ENCODE peak calls at places on chromosomes 5 and 9, in four cellular contexts. M is tibial nerve, P is breast epithelium, A is sigmoid colon. U is an unnamed sample.

GRCh38 chr5:15938961-15939360 is 240.6 kb downstream of the MARCHF11 start:
- DNase-seq in M (no peak), P (no peak), A (no peak), U (no peak)

GRCh38 chr5:148687427-148687826 is 33.1 kb upstream of the HTR4 start:
- DNase-seq in M (no peak), P (no peak), A (no peak), U (no peak)

GRCh38 chr9:131420913-131421312 is 27.0 kb downstream of the PRRC2B start:
- DNase-seq in M (no peak), P (peak; percentile 59), A (no peak), U (no peak)

GRCh38 chr9:87670572-87671264 is 55.2 kb upstream of the CTSL start:
- DNase-seq in M (no peak), P (no peak), A (no peak), U (no peak)

GRCh38 chr5:168132186-168132585 is 159.3 kb upstream of the WWC1 start:
- DNase-seq in M (no peak), P (no peak), A (no peak), U (no peak)

GRCh38 chr5:170701321-170701720 is 82.2 kb upstream of the GABRP start:
- DNase-seq in M (no peak), P (no peak), A (no peak), U (no peak)

GRCh38 chr9:114883709-114884108 is 46.7 kb downstream of the TNFSF8 start:
- DNase-seq in M (no peak), P (no peak), A (no peak), U (no peak)

GRCh38 chr9:134545213-134546211 is 96.1 kb upstream of the COL5A1 start:
- DNase-seq in M (no peak), P (no peak), A (peak; percentile 68), U (no peak)

GRCh38 chr5:129698661-129699060 is 49.2 kb upstream of the MINAR2 start:
- DNase-seq in M (no peak), P (no peak), A (no peak), U (no peak)

GRCh38 chr5:176817369-176817841 is 7.0 kb downstream of the UNC5A start:
- DNase-seq in M (no peak), P (no peak), A (no peak), U (no peak)

GRCh38 chr9:91782711-91783214 is 167.3 kb downstream of the ROR2 start:
- DNase-seq in M (no peak), P (no peak), A (peak; percentile 55), U (no peak)
- H3K4me1 ChIP-seq in M (no peaks in the 10 kb centered on the region), P (no peaks in the 10 kb centered on the region), A (no peaks in the 10 kb centered on the region), U (peaks cover 6% of the 10 kb centered on the region)

GRCh38 chr9:110580850-110581249 is 1.3 kb upstream of the SVEP1 start:
- DNase-seq in M (no peak), P (no peak), A (no peak), U (no peak)
- H3K27ac ChIP-seq in M (no peak overlapping the region), P (no peak overlapping the region), A (no peak overlapping the region), U (no peak overlapping the region)

GRCh38 chr9:76624381-76625048 is 139.7 kb upstream of the PCA3 start:
- DNase-seq in M (no peak), P (no peak), A (no peak), U (no peak)
- H3K4me1 ChIP-seq in M (no peaks in the 10 kb centered on the region), P (no peaks in the 10 kb centered on the region), A (no peaks in the 10 kb centered on the region), U (no peaks in the 10 kb centered on the region)

GRCh38 chr9:128093016-128093415 is 25.0 kb downstream of the SLC25A25 start:
- DNase-seq in M (no peak), P (no peak), A (no peak), U (peak; percentile 80)
- H3K27ac ChIP-seq in M (peak overlapping the region; percentile 80), P (peak overlapping the region; percentile 98), A (peak overlapping the region; percentile 92), U (peak overlapping the region; percentile 72)

GRCh38 chr5:6264394-6264793 is 114.0 kb downstream of the MED10 start:
- DNase-seq in M (no peak), P (no peak), A (no peak), U (no peak)

GRCh38 chr5:6261668-6262067 is 116.7 kb downstream of the MED10 start:
- DNase-seq in M (no peak), P (no peak), A (no peak), U (no peak)

GRCh38 chr5:6262651-6263363 is 115.5 kb downstream of the MED10 start:
- DNase-seq in M (no peak), P (no peak), A (no peak), U (no peak)

GRCh38 chr5:6269925-6270324 is 108.4 kb downstream of the MED10 start:
- DNase-seq in M (no peak), P (no peak), A (no peak), U (no peak)

DNA sequence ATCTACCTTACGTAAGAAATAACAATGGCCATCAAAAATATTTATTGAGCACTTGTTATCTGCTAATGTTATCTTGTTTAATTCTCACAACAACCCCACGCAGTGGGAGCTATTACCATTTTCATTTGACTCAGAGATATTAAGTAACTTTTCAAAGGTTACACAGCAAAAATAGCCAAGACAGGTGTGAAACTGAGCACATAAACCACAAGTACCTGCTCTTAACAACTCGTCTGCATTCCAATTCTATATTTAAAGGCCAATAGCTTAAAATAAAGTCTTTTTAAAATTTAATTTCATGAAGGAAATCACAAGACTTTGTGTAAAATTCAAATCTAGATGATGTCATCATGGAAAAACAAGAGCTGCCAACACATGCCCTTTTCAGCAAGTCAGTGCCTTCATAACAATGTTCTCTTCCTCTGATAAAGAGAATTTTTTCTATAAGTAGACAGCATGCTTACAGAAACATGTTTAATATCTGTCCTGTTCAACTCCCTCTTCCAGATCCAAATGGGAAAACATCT is 111.6 kb downstream of the MED10 start:
- DNase-seq in M (no peak), P (no peak), A (no peak), U (no peak)
- H3K4me1 ChIP-seq in M (no peaks in the 10 kb centered on the region), P (no peaks in the 10 kb centered on the region), A (no peaks in the 10 kb centered on the region), U (no peaks in the 10 kb centered on the region)

GRCh38 chr9:132886358-132886725 is 7.6 kb downstream of the SPACA9 start:
- DNase-seq in M (no peak), P (no peak), A (no peak), U (no peak)

GRCh38 chr9:132888151-132888550 is 9.5 kb downstream of the SPACA9 start:
- DNase-seq in M (no peak), P (no peak), A (no peak), U (no peak)

GRCh38 chr9:132883349-132884294 is 4.9 kb downstream of the SPACA9 start:
- DNase-seq in M (no peak), P (no peak), A (no peak), U (no peak)

GRCh38 chr9:132885691-132886357 is 7.1 kb downstream of the SPACA9 start:
- DNase-seq in M (no peak), P (no peak), A (no peak), U (no peak)

GRCh38 chr9:132887181-132888120 is 8.8 kb downstream of the SPACA9 start:
- DNase-seq in M (no peak), P (no peak), A (no peak), U (no peak)
- H3K27ac ChIP-seq in M (no peak overlapping the region), P (no peak overlapping the region), A (no peak overlapping the region), U (no peak overlapping the region)

GRCh38 chr5:14186132-14186830 is 43.1 kb downstream of the TRIO start:
- DNase-seq in M (no peak), P (no peak), A (no peak), U (no peak)
- H3K4me1 ChIP-seq in M (peaks cover 40% of the 10 kb centered on the region), P (peaks cover 5% of the 10 kb centered on the region), A (no peaks in the 10 kb centered on the region), U (no peaks in the 10 kb centered on the region)

U was measured in CD8-positive, alpha-beta memory T cell.